ENCODE peak calls at places on chromosomes 4 and X, in four cellular contexts. F, Y, E and R are unnamed samples.

GRCh38 chr4:5045099-5045498 is 6.2 kb upstream of the STK32B start:
- DNase-seq in E (no peak), Y (no peak), F (no peak), R (no peak)

GRCh38 chr4:81628489-81628888 is 156.8 kb upstream of the RASGEF1B start:
- DNase-seq in E (no peak), F (no peak), Y (no peak), R (no peak)

GRCh38 chr4:65623509-65623908 is 46.8 kb downstream of the EPHA5 start:
- DNase-seq in E (no peak), F (no peak), Y (no peak), R (peak)

GRCh38 chrX:78378476-78379115 is 51.2 kb upstream of the CYSLTR1 start:
- DNase-seq in Y (no peak), F (no peak), E (no peak), R (no peak)

GRCh38 chr4:170853422-170854021 is 763.8 kb upstream of the AADAT start:
- DNase-seq in E (peak), Y (peak), F (peak), R (peak)

GRCh38 chrX:12076046-12076445 is 62.2 kb upstream of the FRMPD4 start:
- DNase-seq in F (no peak), E (no peak), Y (no peak), R (no peak)

GRCh38 chr4:76993787-76994641 is 44.5 kb downstream of the SEPTIN11 start:
- DNase-seq in Y (no peak), E (no peak), F (no peak), R (peak)

GRCh38 chrX:915427-916234 is 285.0 kb downstream of the SHOX start:
- DNase-seq in E (no peak), F (no peak), Y (no peak), R (no peak)

GRCh38 chr4:71188197-71188625 is 150.6 kb upstream of the SLC4A4 start:
- DNase-seq in Y (no peak), E (no peak), F (no peak), R (no peak)

GRCh38 chr4:131764730-131765129 is 1384.4 kb upstream of the PCDH10 start:
- DNase-seq in Y (no peak), E (no peak), F (no peak), R (no peak)

GRCh38 chrX:84186603-84187358 is 1.2 kb downstream of the RPS6KA6 start:
- DNase-seq in E (no peak), Y (no peak), F (no peak), R (peak)

GRCh38 chrX:116306218-116306617 is 130.2 kb upstream of the SLC6A14 start:
- DNase-seq in Y (no peak), E (no peak), F (no peak), R (no peak)

GRCh38 chrX:79366888-79367749 is at the start of gene ITM2A:
- DNase-seq in Y (peak), F (no peak), E (peak), R (no peak)

GRCh38 chr4:113784497-113785254 is 23.1 kb upstream of the CAMK2D start:
- DNase-seq in F (no peak), Y (no peak), E (no peak), R (no peak)

GRCh38 chr4:92406488-92406887 is 102.7 kb downstream of the GRID2 start:
- DNase-seq in Y (no peak), F (no peak), E (no peak), R (no peak)

GRCh38 chr4:114399085-114399484 is 199.5 kb upstream of the UGT8 start:
- DNase-seq in F (no peak), Y (no peak), E (no peak), R (no peak)

GRCh38 chrX:34903316-34903715 is 39.3 kb upstream of the FAM47B start:
- DNase-seq in E (no peak), Y (no peak), F (no peak), R (no peak)

GRCh38 chr4:95544433-95545103 is 4.2 kb downstream of the UNC5C start:
- DNase-seq in F (no peak), E (no peak), Y (no peak), R (no peak)

GRCh38 chrX:129000018-129000417 is 523.3 kb downstream of the SMARCA1 start:
- DNase-seq in F (no peak), E (no peak), Y (no peak), R (no peak)

GRCh38 chrX:10158279-10158939 is 1.6 kb downstream of the CLCN4 start:
- DNase-seq in F (peak), Y (peak), E (no peak), R (no peak)

GRCh38 chr4:156593464-156593863 is 378.1 kb downstream of the PDGFC start:
- DNase-seq in Y (no peak), F (no peak), E (no peak), R (no peak)

GRCh38 chr4:96164814-96165351 is 325.0 kb downstream of the PDHA2 start:
- DNase-seq in E (no peak), F (no peak), Y (no peak), R (peak)

GRCh38 chr4:147173797-147174196 is 228.1 kb upstream of the TTC29 start:
- DNase-seq in E (no peak), F (no peak), Y (no peak), R (no peak)

GRCh38 chr4:52966172-52966571 is 104.1 kb downstream of the RASL11B start:
- DNase-seq in Y (no peak), F (no peak), E (no peak), R (no peak)

GRCh38 chr4:14853186-14853946 is 148.9 kb upstream of the CPEB2 start:
- DNase-seq in F (no peak), E (no peak), Y (no peak), R (no peak)

GRCh38 chr4:4585012-4585670 is 43.3 kb upstream of the STX18 start:
- DNase-seq in E (no peak), F (no peak), Y (no peak), R (no peak)

GRCh38 chr4:1458581-1458980 is 52.3 kb upstream of the NKX1-1 start:
- DNase-seq in Y (peak), E (no peak), F (no peak), R (no peak)

GRCh38 chrX:120244735-120245498 is 5.7 kb upstream of the ZBTB33 start:
- DNase-seq in F (peak), E (peak), Y (peak), R (peak)

GRCh38 chrX:53080628-53081580 is 1.3 kb upstream of the TSPYL2 start:
- DNase-seq in Y (no peak), E (no peak), F (no peak), R (no peak)

GRCh38 chr4:139619644-139620043 is 46.0 kb upstream of the MGST2 start:
- DNase-seq in E (no peak), Y (no peak), F (peak), R (peak)

GRCh38 chrX:111568356-111568755 is 56.9 kb downstream of the SERTM2 start:
- DNase-seq in Y (peak), F (peak), E (peak), R (peak)

GRCh38 chrX:47145408-47146120 is 543 bp downstream of the RBM10 start:
- DNase-seq in E (no peak), Y (peak), F (no peak), R (peak)

GRCh38 chr4:133921280-133922195 is 280.1 kb downstream of the PABPC4L start:
- DNase-seq in Y (no peak), F (peak), E (no peak), R (peak)

GRCh38 chr4:38804654-38805295 is at the start of gene TLR1:
- DNase-seq in E (no peak), F (no peak), Y (peak), R (peak)

GRCh38 chr4:166435449-166435848 is 562.4 kb downstream of the TLL1 start:
- DNase-seq in Y (no peak), E (no peak), F (no peak), R (peak)

GRCh38 chrX:13381514-13381913 is 61.7 kb upstream of the ATXN3L start:
- DNase-seq in F (peak), E (no peak), Y (no peak), R (no peak)

GRCh38 chr4:145041378-145041777 is 56.6 kb downstream of the ANAPC10 start:
- DNase-seq in E (no peak), F (no peak), Y (no peak), R (no peak)

GRCh38 chrX:71450433-71451106 is 82.3 kb upstream of the OGT start:
- DNase-seq in Y (no peak), E (no peak), F (no peak), R (peak)

GRCh38 chr4:56976878-56977320 is 507 bp downstream of the NOA1 start:
- DNase-seq in Y (peak), F (peak), E (peak), R (no peak)
- H3K27ac ChIP-seq in Y (peak), F (peak), E (peak), R (peak)

GRCh38 chr4:152459326-152459725 is 76.6 kb downstream of the FBXW7 start:
- DNase-seq in F (no peak), Y (no peak), E (no peak), R (no peak)
- H3K27ac ChIP-seq in F (no peak), Y (no peak), E (no peak), R (no peak)

GRCh38 chr4:108118505-108118904 is 50.2 kb downstream of the LEF1 start:
- DNase-seq in F (no peak), Y (no peak), E (no peak), R (no peak)
- H3K27ac ChIP-seq in F (no peak), Y (no peak), E (no peak), R (no peak)

GRCh38 chr4:7844247-7844991 is 95.2 kb downstream of the AFAP1 start:
- DNase-seq in F (peak), Y (peak), E (peak), R (peak)
- H3K27ac ChIP-seq in F (no peak), Y (peak), E (no peak), R (no peak)

DNA sequence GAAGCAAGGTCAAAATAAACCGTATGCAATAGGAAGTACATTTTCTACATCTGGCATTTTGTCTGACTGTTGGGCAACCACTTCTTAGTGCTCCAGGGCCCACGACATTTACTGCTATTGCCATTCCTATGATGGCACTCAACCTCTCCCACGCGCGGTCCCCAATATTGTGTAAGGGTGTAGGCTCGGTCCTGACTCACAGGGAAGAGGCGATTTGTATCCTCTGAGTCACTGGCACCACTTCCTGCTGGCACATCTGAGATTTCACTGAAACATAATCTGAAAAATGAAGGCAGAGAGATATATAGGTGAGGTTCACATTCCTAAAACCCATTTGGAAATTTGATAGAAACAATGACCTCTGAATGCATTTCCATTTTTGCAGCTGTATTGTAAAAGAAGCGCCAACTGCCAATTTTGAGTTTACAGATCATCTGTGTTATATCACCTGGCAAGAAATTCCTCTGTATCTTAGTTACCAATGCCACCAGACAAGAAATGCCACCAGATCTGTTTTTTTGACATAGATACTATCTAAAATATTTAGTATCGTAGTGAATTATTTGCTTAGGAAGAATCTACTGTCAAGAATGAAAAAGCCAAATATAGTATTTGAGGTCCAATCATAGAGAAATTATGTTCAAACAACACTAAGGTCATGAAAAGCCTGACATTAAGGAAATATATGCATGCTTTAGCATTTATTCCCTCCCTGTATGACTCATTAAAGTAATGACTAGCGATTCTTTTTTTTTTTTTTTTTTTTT is 9.8 kb downstream of the EREG start:
- DNase-seq in E (no peak), Y (no peak), F (no peak), R (no peak)
- H3K27ac ChIP-seq in E (no peak), Y (no peak), F (no peak), R (no peak)

GRCh38 chrX:4588056-4588455 is 874.6 kb upstream of the PRKX start:
- DNase-seq in Y (no peak), F (no peak), E (no peak), R (no peak)
- H3K27ac ChIP-seq in Y (no peak), F (no peak), E (no peak), R (no peak)

GRCh38 chr4:70183940-70184246 is 11.6 kb upstream of the ODAM start:
- DNase-seq in E (no peak), F (no peak), Y (no peak), R (no peak)
- H3K27ac ChIP-seq in E (no peak), F (no peak), Y (no peak), R (no peak)

GRCh38 chr4:54497947-54498346 is 159.8 kb upstream of the KIT start:
- DNase-seq in F (no peak), Y (no peak), E (no peak), R (no peak)

GRCh38 chr4:54495091-54495490 is 162.7 kb upstream of the KIT start:
- DNase-seq in Y (no peak), E (no peak), F (no peak), R (no peak)

GRCh38 chr4:54495641-54496040 is 162.1 kb upstream of the KIT start:
- DNase-seq in Y (no peak), E (no peak), F (no peak), R (no peak)

GRCh38 chr4:54496412-54496811 is 161.3 kb upstream of the KIT start:
- DNase-seq in E (no peak), F (no peak), Y (no peak), R (no peak)

DNA sequence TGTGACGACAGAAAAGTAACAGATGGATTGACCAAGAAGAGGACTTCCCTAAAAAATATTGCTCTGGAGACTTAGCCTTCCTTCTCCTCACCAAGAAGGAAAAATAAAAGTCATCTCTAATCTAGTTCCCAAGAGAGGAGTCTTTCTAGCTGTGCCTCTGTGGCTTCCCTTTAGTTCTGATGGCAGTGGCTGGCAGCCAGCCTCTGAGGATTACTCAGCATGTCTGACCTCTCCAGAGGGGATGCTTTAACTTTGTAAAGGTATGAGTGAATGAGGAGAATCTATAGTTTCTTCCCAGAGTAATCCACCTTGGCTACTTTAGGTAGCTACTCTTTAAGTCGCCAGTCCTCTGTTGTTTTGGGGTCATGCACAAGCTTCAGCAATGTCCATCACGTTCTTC is 163.9 kb upstream of the KIT start:
- DNase-seq in Y (no peak), F (no peak), E (no peak), R (no peak)
- H3K27ac ChIP-seq in Y (no peak), F (no peak), E (no peak), R (no peak)

GRCh38 chrX:131792356-131792749 is 230.7 kb upstream of the STK26 start:
- DNase-seq in Y (peak), F (peak), E (peak), R (no peak)
- H3K27ac ChIP-seq in Y (peak), F (peak), E (peak), R (no peak)